ENCODE peak calls at places on chromosomes 3 and 15, in ten cellular contexts. E is frontal cortex; R is T1000; N is posterior cingulate gyrus; Z is activated CD8-positive, alpha-beta T cell treated with anti-CD3 and anti-CD28 coated beads, Interleukin-2, amount 10 ng/mL, durations not matched to agents 7 days and 5 days; O is lung microvascular endothelial cell; S is tibial artery; M is Calu3; L is fibroblast of the aortic adventitia; W is mesenchymal stem cell. F is an unnamed sample.

GRCh38 chr3:101903426-101903825 is 54.1 kb downstream of the NFKBIZ start:
- DNase-seq in Z (no peak), R (no peak), W (peak; percentile 65), E (no peak), O (peak; percentile 23), L (no peak), N (no peak), S (no peak), M (no peak), F (no peak)

GRCh38 chr3:147398841-147399534 is 7.4 kb downstream of the ZIC4 start:
- DNase-seq in E (no peak), W (no peak), O (no peak), S (no peak), L (no peak), M (peak; percentile 67), Z (no peak), R (no peak), N (no peak), F (no peak)

GRCh38 chr15:77527164-77527778 is 105.4 kb downstream of the LINGO1 start:
- DNase-seq in W (peak; percentile 93), S (no peak), N (peak; percentile 70), L (peak; percentile 37), M (peak; percentile 59), R (peak; percentile 24), O (peak; percentile 36), Z (no peak), E (no peak), F (no peak)

GRCh38 chr3:197298858-197299854 is 744 bp upstream of the DLG1 start:
- DNase-seq in E (no peak), L (peak; percentile 40), S (peak; percentile 25), O (peak; percentile 44), R (no peak), Z (peak; percentile 57), N (peak; percentile 82), M (peak; percentile 75), W (peak; percentile 39), F (no peak)

GRCh38 chr15:98952381-98952803 is 55.2 kb downstream of the PGPEP1L start:
- DNase-seq in W (no peak), Z (peak; percentile 25), O (peak; percentile 69), N (peak; percentile 33), M (no peak), R (no peak), E (no peak), L (no peak), S (no peak), F (no peak)

GRCh38 chr3:174023445-174023844 is 625.9 kb downstream of the NLGN1 start:
- DNase-seq in L (peak; percentile 7), O (no peak), W (no peak), M (no peak), R (no peak), E (no peak), N (peak; percentile 75), S (no peak), Z (no peak), F (no peak)

GRCh38 chr3:100165926-100166550 is 51.7 kb upstream of the FILIP1L start:
- DNase-seq in Z (no peak), E (no peak), N (no peak), R (no peak), W (no peak), O (no peak), M (no peak), S (no peak), L (no peak), F (no peak)

GRCh38 chr3:160490166-160490565 is 40.6 kb upstream of the TRIM59 start:
- DNase-seq in E (no peak), S (no peak), R (no peak), Z (no peak), O (no peak), M (no peak), W (no peak), L (no peak), N (no peak), F (no peak)

GRCh38 chr15:63003836-63004610 is 38.5 kb upstream of the TPM1 start:
- DNase-seq in E (no peak), L (no peak), M (no peak), Z (no peak), W (no peak), R (no peak), O (no peak), S (no peak), N (no peak), F (no peak)

GRCh38 chr15:101494251-101494796 is 4.8 kb upstream of the PCSK6 start:
- DNase-seq in L (no peak), Z (no peak), W (no peak), R (no peak), S (no peak), O (no peak), M (no peak), E (no peak), N (no peak), F (no peak)

GRCh38 chr3:146975476-146975875 is 370.3 kb upstream of the PLSCR5 start:
- DNase-seq in S (no peak), M (no peak), L (no peak), R (no peak), Z (no peak), O (peak; percentile 3), E (no peak), W (no peak), N (no peak), F (no peak)

GRCh38 chr15:41495736-41496599 is 2.3 kb downstream of the ITPKA start:
- DNase-seq in W (peak; percentile 31), L (no peak), R (no peak), Z (no peak), S (no peak), M (no peak), N (peak; percentile 78), E (no peak), O (no peak), F (no peak)

GRCh38 chr15:52208306-52208946 is 17.2 kb upstream of the GNB5 start:
- DNase-seq in N (peak; percentile 91), R (no peak), S (peak; percentile 49), L (peak; percentile 68), Z (peak; percentile 86), E (no peak), M (peak; percentile 79), O (peak; percentile 71), W (peak; percentile 72), F (no peak)

GRCh38 chr3:42705962-42706585 is 3.5 kb upstream of the HHATL start:
- DNase-seq in R (no peak), S (peak; percentile 6), N (peak; percentile 60), L (no peak), E (no peak), Z (no peak), M (no peak), O (no peak), W (no peak), F (no peak)

GRCh38 chr15:44087578-44088190 is 107.4 kb downstream of the FRMD5 start:
- DNase-seq in N (no peak), W (peak; percentile 88), L (peak; percentile 94), E (no peak), S (no peak), R (no peak), O (peak; percentile 85), M (no peak), Z (no peak), F (peak; percentile 54)

GRCh38 chr3:14426305-14426620 is 23.9 kb downstream of the SLC6A6 start:
- DNase-seq in R (no peak), L (no peak), E (no peak), S (no peak), N (no peak), W (no peak), O (no peak), M (no peak), Z (no peak), F (no peak)

GRCh38 chr3:99482191-99482590 is 156.2 kb upstream of the COL8A1 start:
- DNase-seq in O (peak; percentile 63), S (no peak), L (no peak), Z (no peak), W (no peak), M (no peak), E (no peak), N (no peak), R (no peak), F (no peak)

GRCh38 chr3:58965870-58966269 is 84.0 kb downstream of the CFAP20DC start:
- DNase-seq in N (no peak), E (no peak), S (no peak), M (no peak), W (no peak), O (no peak), R (no peak), L (peak; percentile 80), Z (no peak), F (no peak)

GRCh38 chr3:71984843-71985594 is 200.1 kb upstream of the PROK2 start:
- DNase-seq in S (no peak), Z (no peak), L (no peak), E (no peak), R (no peak), W (no peak), M (no peak), N (no peak), O (no peak), F (no peak)

GRCh38 chr3:105513042-105513441 is 146.3 kb downstream of the ALCAM start:
- DNase-seq in E (no peak), N (no peak), Z (no peak), O (no peak), R (no peak), M (no peak), S (no peak), L (peak; percentile 87), W (no peak), F (no peak)

GRCh38 chr3:134004841-134005240 is 24.9 kb downstream of the SLCO2A1 start:
- DNase-seq in S (no peak), E (no peak), O (peak; percentile 68), W (no peak), R (no peak), Z (no peak), L (peak; percentile 40), M (no peak), N (no peak), F (no peak)

GRCh38 chr3:72347819-72348319 is 500.4 kb downstream of the SHQ1 start:
- DNase-seq in O (peak; percentile 88), S (peak; percentile 95), E (no peak), L (peak; percentile 78), R (peak; percentile 56), M (peak; percentile 74), N (peak; percentile 93), W (peak; percentile 73), Z (no peak), F (peak; percentile 78)

GRCh38 chr15:101438482-101439284 is 50.8 kb downstream of the PCSK6 start:
- DNase-seq in Z (no peak), S (no peak), E (no peak), M (no peak), O (no peak), L (no peak), W (no peak), N (no peak), R (no peak), F (no peak)

GRCh38 chr15:33098082-33099058 is 96.1 kb downstream of the FMN1 start:
- DNase-seq in Z (no peak), O (peak; percentile 83), W (peak; percentile 69), E (no peak), N (no peak), S (no peak), L (peak; percentile 50), R (no peak), M (no peak), F (no peak)

F was measured in retinal pigment epithelial cell.